ENCODE peak calls at places on chromosomes 3 and 15, in six cellular contexts. W is GM23248, X is GM23338, D is SK-N-MC, A is neural progenitor cell, V is HepG2. N is an unnamed sample.

GRCh38 chr15:80252281-80252619 is 237 bp upstream of the CTXND1 start:
- DNase-seq in W (no peak), X (no peak), D (no peak), A (no peak), V (no peak), N (no peak)

GRCh38 chr3:60266444-60266843 is 984.8 kb downstream of the FHIT start:
- DNase-seq in W (no peak), X (no peak), D (no peak), A (no peak), V (no peak), N (no peak)

GRCh38 chr3:138187296-138188012 is at the start of gene ARMC8:
- DNase-seq in W (peak; percentile 88), X (peak; percentile 81), D (no peak), A (peak; percentile 82), V (peak; percentile 77), N (peak; percentile 84)

GRCh38 chr3:65889707-65890099 is 149.0 kb downstream of the MAGI1 start:
- DNase-seq in W (peak; percentile 29), X (no peak), D (no peak), A (no peak), V (no peak), N (no peak)

GRCh38 chr3:191434036-191434435 is 26.9 kb upstream of the PYDC2 start:
- DNase-seq in W (no peak), X (no peak), D (no peak), A (no peak), V (no peak), N (no peak)

GRCh38 chr15:49712846-49713450 is 92.1 kb downstream of the DTWD1 start:
- DNase-seq in W (no peak), X (no peak), D (no peak), A (no peak), V (no peak), N (no peak)

GRCh38 chr15:48855501-48856440 is 22.2 kb upstream of the EID1 start:
- DNase-seq in W (peak; percentile 74), X (peak; percentile 63), D (no peak), A (peak; percentile 22), V (peak; percentile 33), N (peak; percentile 49)

GRCh38 chr15:55770261-55770660 is 27.3 kb upstream of the PRTG start:
- DNase-seq in W (no peak), X (no peak), D (no peak), A (no peak), V (no peak), N (peak; percentile 42)

GRCh38 chr3:188349276-188349962 is 195.5 kb downstream of the LPP start:
- DNase-seq in W (peak; percentile 74), X (peak; percentile 52), D (no peak), A (peak; percentile 28), V (no peak), N (no peak)

GRCh38 chr3:194136519-194137313 is 768 bp downstream of the HES1 start:
- DNase-seq in W (peak; percentile 89), X (peak; percentile 74), D (no peak), A (peak; percentile 76), V (peak; percentile 14), N (peak; percentile 63)
- TF ChIP-seq EZH2 in W (no peak), X (no peak), D (no peak), A (no peak), V (no peak), N (no peak)

DNA sequence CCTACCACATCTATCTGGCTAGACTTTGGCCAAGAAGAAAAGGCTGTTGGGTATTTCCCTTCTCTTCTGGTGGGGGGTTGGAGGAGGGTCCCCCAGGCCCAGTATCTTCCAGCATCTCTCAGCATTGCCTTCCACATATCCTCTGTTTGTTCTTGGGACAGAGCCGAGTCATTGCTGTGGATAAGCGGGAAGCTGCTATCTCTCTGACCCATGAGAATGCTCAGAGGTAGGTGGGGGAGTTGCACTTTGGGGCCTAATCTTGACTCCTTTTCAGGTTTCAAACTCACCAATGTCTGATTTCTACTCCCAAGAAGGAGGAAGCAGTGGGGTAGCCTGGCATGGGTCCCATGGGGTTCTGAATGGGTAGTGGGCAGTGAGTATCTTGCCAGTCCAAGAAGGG is 8.0 kb downstream of the HEMK1 start:
- DNase-seq in W (no peak), X (no peak), D (no peak), A (no peak), V (no peak), N (no peak)
- H3K4me3 ChIP-seq in W (no peak overlapping the region), X (no peak overlapping the region), D (no peak overlapping the region), A (no peak overlapping the region), V (no peak overlapping the region), N (no peak overlapping the region)

DNA sequence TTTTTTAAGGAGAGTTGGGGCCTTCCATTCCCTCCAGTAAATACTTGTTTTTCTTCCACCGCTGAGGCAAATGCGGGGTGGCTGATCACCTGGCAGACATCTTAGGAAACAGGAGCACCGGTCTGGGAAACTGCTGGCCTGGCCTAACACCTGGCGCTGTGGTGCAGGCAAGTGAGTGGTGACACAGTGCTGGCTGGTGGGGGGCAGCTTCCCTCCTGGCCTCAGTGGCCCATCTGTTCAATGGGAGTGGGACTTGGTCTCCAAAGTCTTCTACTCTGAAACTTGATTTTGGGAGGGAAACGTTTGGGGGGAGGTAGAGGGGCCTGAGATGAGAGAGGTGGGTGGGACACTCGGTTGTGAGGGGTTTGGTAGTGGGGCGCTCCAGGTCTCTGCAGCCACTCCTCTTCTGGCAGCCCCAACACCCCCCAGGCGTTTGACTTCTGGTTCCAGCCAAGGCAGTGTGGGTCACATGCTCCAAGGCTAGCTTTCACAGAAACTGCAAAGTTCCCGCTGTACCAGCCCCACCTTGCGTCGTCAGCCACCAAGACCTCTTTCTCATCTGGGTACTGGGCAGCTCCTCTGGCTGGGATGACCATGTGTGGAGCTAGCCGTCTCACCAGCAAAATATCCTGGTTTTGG is 4.7 kb downstream of the GHRL start:
- DNase-seq in W (no peak), X (no peak), D (no peak), A (no peak), V (no peak), N (no peak)
- TF ChIP-seq EZH2 in W (no peak), X (no peak), D (no peak), A (no peak), V (no peak), N (no peak)

GRCh38 chr15:32774022-32774421 is 56.2 kb downstream of the GREM1 start:
- DNase-seq in W (peak; percentile 98), X (no peak), D (no peak), A (no peak), V (peak; percentile 38), N (no peak)
- H3K4me3 ChIP-seq in W (peak overlapping the region; percentile 11), X (no peak overlapping the region), D (no peak overlapping the region), A (no peak overlapping the region), V (no peak overlapping the region), N (no peak overlapping the region)

GRCh38 chr3:147378186-147378503 is 28.2 kb downstream of the ZIC4 start:
- DNase-seq in W (peak; percentile 31), X (no peak), D (no peak), A (peak; percentile 79), V (no peak), N (no peak)
- TF ChIP-seq EZH2 in W (no peak), X (no peak), D (no peak), A (peak; percentile 7), V (no peak), N (peak; percentile 16)

GRCh38 chr3:186381424-186382216 is 19.6 kb upstream of the DGKG start:
- DNase-seq in W (no peak), X (no peak), D (no peak), A (no peak), V (peak; percentile 34), N (peak; percentile 63)
- H3K4me3 ChIP-seq in W (no peak overlapping the region), X (no peak overlapping the region), D (no peak overlapping the region), A (no peak overlapping the region), V (no peak overlapping the region), N (no peak overlapping the region)